ENCODE peak calls at places on chromosomes 12 and 14, in six cellular contexts. T is CD8-positive, alpha-beta T cell; Q is brain microvascular endothelial cell; U is AG10803; H is bronchial epithelial cell; X is astrocyte of the spinal cord. O is an unnamed sample.

GRCh38 chr14:68306934-68307758 is 485.7 kb downstream of the ZFP36L1 start:
- DNase-seq in T (no peak), Q (no peak), U (peak; percentile 40), H (no peak), X (peak; percentile 22), O (no peak)

GRCh38 chr12:16599081-16599480 is 6.9 kb downstream of the LMO3 start:
- DNase-seq in T (no peak), Q (no peak), U (no peak), H (peak; percentile 69), X (no peak), O (no peak)

GRCh38 chr14:74882103-74882920 is 596 bp downstream of the DLST start:
- DNase-seq in T (no peak), Q (peak; percentile 22), U (peak; percentile 52), H (peak; percentile 58), X (peak; percentile 51), O (peak; percentile 40)

GRCh38 chr12:113601656-113602263 is 130.1 kb upstream of the LHX5 start:
- DNase-seq in T (no peak), Q (no peak), U (no peak), H (no peak), X (no peak), O (no peak)

GRCh38 chr14:52068741-52069616 is at the start of gene NID2:
- DNase-seq in T (no peak), Q (peak; percentile 92), U (peak; percentile 93), H (peak; percentile 20), X (peak; percentile 95), O (peak; percentile 93)

GRCh38 chr12:108734200-108734906 is 3.0 kb upstream of the CORO1C start:
- DNase-seq in T (no peak), Q (peak; percentile 94), U (peak; percentile 89), H (peak; percentile 99), X (peak; percentile 94), O (peak; percentile 97)

GRCh38 chr12:24661657-24662096 is 287.2 kb downstream of the BCAT1 start:
- DNase-seq in T (no peak), Q (peak; percentile 47), U (peak; percentile 16), H (peak; percentile 52), X (peak; percentile 76), O (no peak)

GRCh38 chr12:18283776-18284175 is 22.5 kb downstream of the PIK3C2G start:
- DNase-seq in T (no peak), Q (no peak), U (no peak), H (no peak), X (no peak), O (no peak)

GRCh38 chr12:69007858-69008314 is 74.9 kb upstream of the CPM start:
- DNase-seq in T (no peak), Q (no peak), U (no peak), H (peak; percentile 66), X (peak; percentile 10), O (no peak)

GRCh38 chr12:24361860-24362581 is 412.6 kb upstream of the SOX5 start:
- DNase-seq in T (no peak), Q (no peak), U (no peak), H (no peak), X (no peak), O (no peak)

GRCh38 chr12:47819902-47820630 is at the start of gene HDAC7:
- DNase-seq in T (peak; percentile 39), Q (peak; percentile 83), U (peak; percentile 88), H (peak; percentile 63), X (peak; percentile 91), O (peak; percentile 54)
- TF ChIP-seq CTCF in T (no peak), Q (no peak), U (no peak), H (no peak), X (no peak), O (no peak)

GRCh38 chr12:103247531-103247930 is 248.2 kb downstream of the C12orf42 start:
- DNase-seq in T (no peak), Q (no peak), U (no peak), H (peak; percentile 90), X (no peak), O (no peak)
- TF ChIP-seq CTCF in T (no peak), Q (no peak), U (no peak), H (no peak), X (no peak), O (no peak)

DNA sequence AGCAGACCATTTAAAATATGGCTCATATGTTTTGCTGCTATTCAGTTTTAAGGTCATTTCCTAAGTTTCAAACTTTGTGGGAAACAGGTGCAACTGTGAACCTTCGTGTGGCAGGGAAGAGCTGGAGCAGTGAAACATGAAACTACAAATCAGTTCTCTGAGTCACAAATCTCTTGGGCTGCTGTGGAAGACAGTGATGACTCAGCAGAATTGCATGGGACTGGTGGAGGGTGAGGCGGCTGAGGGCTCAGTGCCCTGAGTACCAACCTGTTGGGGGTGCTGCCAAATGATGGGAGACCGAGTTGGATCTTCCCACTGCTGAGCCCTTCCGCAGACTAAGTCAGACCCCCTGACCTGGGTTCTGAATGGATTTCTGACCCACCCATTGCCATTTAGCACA is 8.4 kb upstream of the CALM1 start:
- DNase-seq in T (no peak), Q (peak; percentile 76), U (peak; percentile 73), H (peak; percentile 87), X (peak; percentile 77), O (peak; percentile 83)
- TF ChIP-seq CTCF in T (no peak), Q (peak; percentile 8), U (no peak), H (no peak), X (no peak), O (no peak)

GRCh38 chr12:13976880-13977279 is 4.5 kb downstream of the GRIN2B start:
- DNase-seq in T (no peak), Q (no peak), U (no peak), H (no peak), X (no peak), O (no peak)

GRCh38 chr12:13980548-13981295 is 680 bp downstream of the GRIN2B start:
- DNase-seq in T (no peak), Q (no peak), U (no peak), H (no peak), X (no peak), O (no peak)

GRCh38 chr12:13986031-13986430 is 4.6 kb upstream of the GRIN2B start:
- DNase-seq in T (no peak), Q (no peak), U (no peak), H (peak; percentile 31), X (no peak), O (no peak)

GRCh38 chr12:13981296-13981962 is at the start of gene GRIN2B:
- DNase-seq in T (no peak), Q (no peak), U (no peak), H (no peak), X (no peak), O (no peak)

DNA sequence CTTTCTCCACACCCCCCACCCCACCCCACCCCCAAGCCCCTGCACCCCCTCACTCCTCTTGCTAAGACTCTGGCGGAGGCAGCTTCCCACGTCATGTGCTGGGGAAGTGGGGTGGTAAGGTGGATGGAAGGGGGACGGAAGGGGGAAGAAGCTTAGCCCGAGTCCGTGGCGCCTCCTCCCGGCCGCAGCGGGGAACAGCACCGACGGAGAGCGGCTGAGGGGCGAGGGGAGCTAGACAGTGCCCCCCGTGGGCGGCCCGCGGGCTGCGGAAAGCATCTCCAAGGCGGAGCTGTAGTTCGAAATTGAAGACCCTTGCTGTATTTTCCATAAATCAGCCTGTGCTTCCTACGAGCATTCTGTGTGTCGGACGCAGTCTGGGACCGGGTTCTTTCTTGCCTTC is 608 bp upstream of the GRIN2B start:
- DNase-seq in T (no peak), Q (no peak), U (no peak), H (no peak), X (no peak), O (no peak)
- TF ChIP-seq CTCF in T (no peak), Q (peak; percentile 34), U (no peak), H (peak; percentile 10), X (peak; percentile 39), O (peak; percentile 7)

GRCh38 chr12:77974643-77975042 is 143.9 kb downstream of the NAV3 start:
- DNase-seq in T (no peak), Q (no peak), U (no peak), H (no peak), X (no peak), O (no peak)

GRCh38 chr12:77983859-77984258 is 153.2 kb downstream of the NAV3 start:
- DNase-seq in T (no peak), Q (no peak), U (no peak), H (no peak), X (no peak), O (no peak)

GRCh38 chr12:77980782-77981181 is 150.1 kb downstream of the NAV3 start:
- DNase-seq in T (no peak), Q (no peak), U (peak; percentile 38), H (no peak), X (no peak), O (no peak)

DNA sequence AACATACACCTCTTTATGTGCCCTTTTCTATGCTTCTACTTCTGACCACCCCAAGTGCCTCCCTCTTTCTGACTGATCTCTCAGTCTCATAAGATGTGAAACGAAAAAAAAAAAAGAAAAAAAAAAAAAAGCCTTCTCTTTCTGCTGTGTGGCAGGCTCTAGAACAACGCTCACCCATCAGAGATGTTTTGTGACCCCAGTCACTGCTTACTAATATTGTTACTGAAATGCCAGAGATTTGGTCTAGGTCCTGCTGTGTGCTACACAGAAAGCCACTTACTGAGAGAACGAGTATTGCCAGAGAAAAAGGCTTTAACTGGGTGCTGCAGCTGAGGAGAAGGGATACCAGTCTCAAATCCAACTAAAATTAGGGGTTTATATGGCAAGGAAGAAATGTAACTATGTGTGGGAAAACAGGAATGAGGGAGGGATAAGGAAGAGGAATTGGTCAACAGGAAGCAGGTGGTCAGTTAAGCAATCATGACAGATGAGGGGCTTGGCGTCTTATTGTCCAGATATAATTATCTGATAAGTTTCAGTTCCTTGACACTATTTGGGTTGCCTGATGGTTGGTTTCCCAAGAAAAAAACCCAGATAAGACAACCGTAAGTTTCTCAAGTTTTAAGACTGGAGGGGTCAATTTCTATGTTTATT is 149.0 kb downstream of the NAV3 start:
- DNase-seq in T (no peak), Q (no peak), U (peak; percentile 12), H (no peak), X (no peak), O (no peak)
- TF ChIP-seq CTCF in T (no peak), Q (no peak), U (no peak), H (no peak), X (no peak), O (no peak)

GRCh38 chr12:116141833-116142162 is 135.7 kb downstream of the MED13L start:
- DNase-seq in T (no peak), Q (no peak), U (no peak), H (no peak), X (no peak), O (no peak)

GRCh38 chr12:116140559-116140958 is 136.9 kb downstream of the MED13L start:
- DNase-seq in T (no peak), Q (no peak), U (no peak), H (no peak), X (no peak), O (no peak)

GRCh38 chr12:116138781-116139180 is 138.7 kb downstream of the MED13L start:
- DNase-seq in T (no peak), Q (no peak), U (no peak), H (peak; percentile 47), X (no peak), O (no peak)

GRCh38 chr12:116142936-116143882 is 134.3 kb downstream of the MED13L start:
- DNase-seq in T (no peak), Q (peak; percentile 83), U (peak; percentile 75), H (peak; percentile 86), X (peak; percentile 89), O (peak; percentile 84)

GRCh38 chr12:116141110-116141832 is 136.2 kb downstream of the MED13L start:
- DNase-seq in T (no peak), Q (no peak), U (no peak), H (no peak), X (no peak), O (no peak)
- TF ChIP-seq CTCF in T (peak; percentile 34), Q (peak; percentile 6), U (peak; percentile 21), H (no peak), X (peak; percentile 8), O (peak; percentile 51)

GRCh38 chr12:49553512-49554088 is 14.3 kb downstream of the MCRS1 start:
- DNase-seq in T (no peak), Q (no peak), U (no peak), H (peak; percentile 79), X (peak; percentile 17), O (peak; percentile 32)
- TF ChIP-seq CTCF in T (peak; percentile 53), Q (peak; percentile 64), U (peak; percentile 25), H (peak; percentile 79), X (no peak), O (peak; percentile 69)

O was measured in HFFc6.